ENCODE peak calls at places on chromosomes 7 and 10, in six cellular contexts. I is AG04450, A is H9, E is fibroblast of the aortic adventitia, O is AG09309, G is hypothalamus. K is an unnamed sample.
A peak's percentile ranks its signal among the peaks of the same experiment; 100 is the strongest.

GRCh38 chr7:106058925-106059324 is 53.2 kb downstream of the SYPL1 start:
- DNase-seq in I (no peak), A (no peak), E (no peak), O (no peak), G (no peak), K (no peak)

GRCh38 chr10:48466611-48467240 is 138.1 kb downstream of the ARHGAP22 start:
- DNase-seq in I (no peak), A (peak; percentile 38), E (no peak), O (no peak), G (no peak), K (no peak)

GRCh38 chr10:31977440-31978157 is 49.0 kb upstream of the ARHGAP12 start:
- DNase-seq in I (no peak), A (no peak), E (peak; percentile 80), O (peak; percentile 35), G (no peak), K (peak; percentile 59)

GRCh38 chr10:126508535-126509040 is 120.3 kb upstream of the ADAM12 start:
- DNase-seq in I (no peak), A (no peak), E (no peak), O (no peak), G (no peak), K (no peak)

GRCh38 chr10:75770634-75771081 is 339.2 kb downstream of the LRMDA start:
- DNase-seq in I (no peak), A (no peak), E (peak; percentile 75), O (no peak), G (no peak), K (no peak)

GRCh38 chr7:1267016-1267900 is 34.6 kb downstream of the UNCX start:
- DNase-seq in I (no peak), A (no peak), E (no peak), O (no peak), G (no peak), K (no peak)

GRCh38 chr10:43259248-43259980 is 7.5 kb downstream of the RASGEF1A start:
- DNase-seq in I (no peak), A (no peak), E (no peak), O (no peak), G (no peak), K (no peak)

GRCh38 chr10:80609331-80609730 is 71.6 kb downstream of the SH2D4B start:
- DNase-seq in I (no peak), A (no peak), E (no peak), O (no peak), G (no peak), K (no peak)

GRCh38 chr10:13993169-13993568 is 337.6 kb downstream of the FRMD4A start:
- DNase-seq in I (peak; percentile 78), A (no peak), E (peak; percentile 95), O (peak; percentile 69), G (no peak), K (no peak)

GRCh38 chr7:19202599-19202998 is 57.4 kb upstream of the FERD3L start:
- DNase-seq in I (no peak), A (no peak), E (peak; percentile 4), O (no peak), G (no peak), K (no peak)

GRCh38 chr7:39733881-39734571 is 110.7 kb downstream of the RALA start:
- DNase-seq in I (peak; percentile 85), A (no peak), E (peak; percentile 89), O (no peak), G (no peak), K (no peak)

GRCh38 chr10:34275626-34276025 is 539.5 kb downstream of the PARD3 start:
- DNase-seq in I (no peak), A (no peak), E (peak; percentile 40), O (no peak), G (no peak), K (no peak)